ENCODE peak calls at places on chromosomes 4 and X, in nine cellular contexts. One of them, this sample, is unnamed.

GRCh38 chrX:18426004-18426320 is 554 bp downstream of the CDKL5 start:
- DNase-seq in fibroblast of the aortic adventitia: no peak
- DNase-seq in AG04450: no peak
- DNase-seq in kidney epithelial cell: no peak
- DNase-seq in lower leg skin: no peak
- DNase-seq in dorsolateral prefrontal cortex: no peak
- DNase-seq in astrocyte of the spinal cord: no peak
- DNase-seq in stomach: no peak
- DNase-seq in pancreas: peak
- DNase-seq in this sample: no peak

GRCh38 chrX:9749141-9749540 is 16.5 kb downstream of the GPR143 start:
- DNase-seq in fibroblast of the aortic adventitia: no peak
- DNase-seq in AG04450: no peak
- DNase-seq in kidney epithelial cell: no peak
- DNase-seq in lower leg skin: no peak
- DNase-seq in dorsolateral prefrontal cortex: no peak
- DNase-seq in astrocyte of the spinal cord: no peak
- DNase-seq in stomach: no peak
- DNase-seq in pancreas: no peak
- DNase-seq in this sample: no peak

GRCh38 chrX:104254442-104255115 is at the start of gene ESX1:
- DNase-seq in fibroblast of the aortic adventitia: no peak
- DNase-seq in AG04450: no peak
- DNase-seq in kidney epithelial cell: no peak
- DNase-seq in lower leg skin: no peak
- DNase-seq in dorsolateral prefrontal cortex: no peak
- DNase-seq in astrocyte of the spinal cord: no peak
- DNase-seq in stomach: no peak
- DNase-seq in pancreas: no peak
- DNase-seq in this sample: peak

GRCh38 chr4:48127882-48128394 is 6.1 kb downstream of the TXK start:
- DNase-seq in fibroblast of the aortic adventitia: peak
- DNase-seq in AG04450: peak
- DNase-seq in kidney epithelial cell: peak
- DNase-seq in lower leg skin: peak
- DNase-seq in dorsolateral prefrontal cortex: peak
- DNase-seq in astrocyte of the spinal cord: peak
- DNase-seq in stomach: peak
- DNase-seq in pancreas: peak
- DNase-seq in this sample: peak

GRCh38 chr4:56129431-56129861 is 180.7 kb downstream of the CEP135 start:
- DNase-seq in fibroblast of the aortic adventitia: no peak
- DNase-seq in AG04450: no peak
- DNase-seq in kidney epithelial cell: no peak
- DNase-seq in lower leg skin: no peak
- DNase-seq in dorsolateral prefrontal cortex: no peak
- DNase-seq in astrocyte of the spinal cord: no peak
- DNase-seq in stomach: peak
- DNase-seq in pancreas: no peak
- DNase-seq in this sample: no peak

GRCh38 chrX:118356154-118356701 is 10.3 kb downstream of the WDR44 start:
- DNase-seq in fibroblast of the aortic adventitia: peak
- DNase-seq in AG04450: no peak
- DNase-seq in kidney epithelial cell: no peak
- DNase-seq in lower leg skin: no peak
- DNase-seq in dorsolateral prefrontal cortex: no peak
- DNase-seq in astrocyte of the spinal cord: no peak
- DNase-seq in stomach: no peak
- DNase-seq in pancreas: no peak
- DNase-seq in this sample: no peak

GRCh38 chrX:83416273-83416672 is 91.8 kb upstream of the POU3F4 start:
- DNase-seq in fibroblast of the aortic adventitia: no peak
- DNase-seq in AG04450: no peak
- DNase-seq in kidney epithelial cell: no peak
- DNase-seq in lower leg skin: no peak
- DNase-seq in dorsolateral prefrontal cortex: no peak
- DNase-seq in astrocyte of the spinal cord: no peak
- DNase-seq in stomach: no peak
- DNase-seq in pancreas: no peak
- DNase-seq in this sample: no peak

GRCh38 chr4:100581337-100581736 is 63.5 kb upstream of the EMCN start:
- DNase-seq in fibroblast of the aortic adventitia: peak
- DNase-seq in AG04450: no peak
- DNase-seq in kidney epithelial cell: no peak
- DNase-seq in lower leg skin: no peak
- DNase-seq in dorsolateral prefrontal cortex: peak
- DNase-seq in astrocyte of the spinal cord: no peak
- DNase-seq in stomach: no peak
- DNase-seq in pancreas: no peak
- DNase-seq in this sample: no peak

GRCh38 chr4:70945046-70945445 is 42.9 kb downstream of the MOB1B start:
- DNase-seq in fibroblast of the aortic adventitia: no peak
- DNase-seq in AG04450: no peak
- DNase-seq in kidney epithelial cell: no peak
- DNase-seq in lower leg skin: no peak
- DNase-seq in dorsolateral prefrontal cortex: no peak
- DNase-seq in astrocyte of the spinal cord: no peak
- DNase-seq in stomach: no peak
- DNase-seq in pancreas: no peak
- DNase-seq in this sample: no peak

GRCh38 chr4:70954032-70954431 is 39.4 kb upstream of the DCK start:
- DNase-seq in fibroblast of the aortic adventitia: no peak
- DNase-seq in AG04450: no peak
- DNase-seq in kidney epithelial cell: no peak
- DNase-seq in lower leg skin: no peak
- DNase-seq in dorsolateral prefrontal cortex: no peak
- DNase-seq in astrocyte of the spinal cord: peak
- DNase-seq in stomach: no peak
- DNase-seq in pancreas: no peak
- DNase-seq in this sample: peak

GRCh38 chr4:70946944-70947343 is 44.8 kb downstream of the MOB1B start:
- DNase-seq in fibroblast of the aortic adventitia: no peak
- DNase-seq in AG04450: no peak
- DNase-seq in kidney epithelial cell: no peak
- DNase-seq in lower leg skin: no peak
- DNase-seq in dorsolateral prefrontal cortex: no peak
- DNase-seq in astrocyte of the spinal cord: no peak
- DNase-seq in stomach: no peak
- DNase-seq in pancreas: no peak
- DNase-seq in this sample: no peak

GRCh38 chr4:70945452-70946055 is 43.4 kb downstream of the MOB1B start:
- DNase-seq in fibroblast of the aortic adventitia: no peak
- DNase-seq in AG04450: no peak
- DNase-seq in kidney epithelial cell: no peak
- DNase-seq in lower leg skin: no peak
- DNase-seq in dorsolateral prefrontal cortex: no peak
- DNase-seq in astrocyte of the spinal cord: no peak
- DNase-seq in stomach: no peak
- DNase-seq in pancreas: no peak
- DNase-seq in this sample: peak

DNA sequence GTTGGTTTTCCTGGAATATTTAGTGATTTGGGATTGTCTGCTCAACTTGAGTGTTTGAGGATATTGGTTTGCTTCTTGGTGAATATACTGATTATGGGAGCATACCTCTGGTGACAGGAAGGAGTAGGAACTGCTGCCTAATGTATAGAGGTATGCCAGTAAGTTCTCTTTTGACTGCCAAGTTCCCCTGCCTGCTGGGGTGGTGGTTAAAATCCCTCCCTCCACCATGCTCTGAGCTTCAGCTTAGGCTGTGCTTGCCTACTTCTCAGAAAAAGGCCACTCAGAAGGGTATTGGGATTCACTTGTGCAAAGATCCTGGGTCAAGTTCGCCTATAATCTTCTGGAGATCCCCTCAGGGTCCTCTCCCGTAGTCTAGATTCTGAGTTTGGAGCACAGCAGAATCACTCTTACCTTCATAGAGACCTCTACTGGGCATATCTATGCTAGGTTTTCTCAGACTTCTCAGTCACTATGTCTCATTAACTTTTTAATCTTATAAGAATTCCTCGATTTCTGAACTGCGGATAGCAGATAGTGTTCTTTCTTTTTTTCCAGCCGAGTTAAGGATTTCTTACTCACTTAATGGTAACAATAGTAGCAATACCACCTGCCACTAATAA is 44.7 kb upstream of the DCK start:
- DNase-seq in fibroblast of the aortic adventitia: no peak
- DNase-seq in AG04450: no peak
- DNase-seq in kidney epithelial cell: no peak
- DNase-seq in lower leg skin: no peak
- DNase-seq in dorsolateral prefrontal cortex: no peak
- DNase-seq in astrocyte of the spinal cord: no peak
- DNase-seq in stomach: no peak
- DNase-seq in pancreas: no peak
- DNase-seq in this sample: no peak
- TF ChIP-seq CTCF in fibroblast of the aortic adventitia: no peak
- TF ChIP-seq CTCF in AG04450: no peak
- TF ChIP-seq CTCF in kidney epithelial cell: no peak
- TF ChIP-seq CTCF in lower leg skin: no peak
- TF ChIP-seq CTCF in dorsolateral prefrontal cortex: no peak
- TF ChIP-seq CTCF in astrocyte of the spinal cord: no peak
- TF ChIP-seq CTCF in stomach: no peak
- TF ChIP-seq CTCF in pancreas: no peak
- TF ChIP-seq CTCF in this sample: no peak

GRCh38 chr4:6987566-6987920 is 55.6 kb upstream of the TADA2B start:
- DNase-seq in fibroblast of the aortic adventitia: peak
- DNase-seq in AG04450: no peak
- DNase-seq in kidney epithelial cell: no peak
- DNase-seq in lower leg skin: peak
- DNase-seq in dorsolateral prefrontal cortex: no peak
- DNase-seq in astrocyte of the spinal cord: no peak
- DNase-seq in stomach: no peak
- DNase-seq in pancreas: no peak
- DNase-seq in this sample: peak

GRCh38 chr4:6986067-6986780 is 56.9 kb upstream of the TADA2B start:
- DNase-seq in fibroblast of the aortic adventitia: peak
- DNase-seq in AG04450: peak
- DNase-seq in kidney epithelial cell: no peak
- DNase-seq in lower leg skin: peak
- DNase-seq in dorsolateral prefrontal cortex: peak
- DNase-seq in astrocyte of the spinal cord: peak
- DNase-seq in stomach: no peak
- DNase-seq in pancreas: no peak
- DNase-seq in this sample: peak

GRCh38 chr4:6986781-6987565 is 56.2 kb upstream of the TADA2B start:
- DNase-seq in fibroblast of the aortic adventitia: peak
- DNase-seq in AG04450: peak
- DNase-seq in kidney epithelial cell: no peak
- DNase-seq in lower leg skin: peak
- DNase-seq in dorsolateral prefrontal cortex: peak
- DNase-seq in astrocyte of the spinal cord: peak
- DNase-seq in stomach: peak
- DNase-seq in pancreas: peak
- DNase-seq in this sample: peak

GRCh38 chr4:6989331-6989923 is 53.7 kb upstream of the TADA2B start:
- DNase-seq in fibroblast of the aortic adventitia: no peak
- DNase-seq in AG04450: no peak
- DNase-seq in kidney epithelial cell: no peak
- DNase-seq in lower leg skin: peak
- DNase-seq in dorsolateral prefrontal cortex: no peak
- DNase-seq in astrocyte of the spinal cord: no peak
- DNase-seq in stomach: no peak
- DNase-seq in pancreas: no peak
- DNase-seq in this sample: no peak

GRCh38 chr4:6988016-6988715 is 55.0 kb upstream of the TADA2B start:
- DNase-seq in fibroblast of the aortic adventitia: peak
- DNase-seq in AG04450: no peak
- DNase-seq in kidney epithelial cell: no peak
- DNase-seq in lower leg skin: peak
- DNase-seq in dorsolateral prefrontal cortex: no peak
- DNase-seq in astrocyte of the spinal cord: no peak
- DNase-seq in stomach: no peak
- DNase-seq in pancreas: no peak
- DNase-seq in this sample: peak
- H3K4me3 ChIP-seq in fibroblast of the aortic adventitia: peak
- H3K4me3 ChIP-seq in AG04450: peak
- H3K4me3 ChIP-seq in kidney epithelial cell: peak
- H3K4me3 ChIP-seq in lower leg skin: peak
- H3K4me3 ChIP-seq in dorsolateral prefrontal cortex: peak
- H3K4me3 ChIP-seq in astrocyte of the spinal cord: peak
- H3K4me3 ChIP-seq in stomach: peak
- H3K4me3 ChIP-seq in pancreas: peak
- H3K4me3 ChIP-seq in this sample: peak

DNA sequence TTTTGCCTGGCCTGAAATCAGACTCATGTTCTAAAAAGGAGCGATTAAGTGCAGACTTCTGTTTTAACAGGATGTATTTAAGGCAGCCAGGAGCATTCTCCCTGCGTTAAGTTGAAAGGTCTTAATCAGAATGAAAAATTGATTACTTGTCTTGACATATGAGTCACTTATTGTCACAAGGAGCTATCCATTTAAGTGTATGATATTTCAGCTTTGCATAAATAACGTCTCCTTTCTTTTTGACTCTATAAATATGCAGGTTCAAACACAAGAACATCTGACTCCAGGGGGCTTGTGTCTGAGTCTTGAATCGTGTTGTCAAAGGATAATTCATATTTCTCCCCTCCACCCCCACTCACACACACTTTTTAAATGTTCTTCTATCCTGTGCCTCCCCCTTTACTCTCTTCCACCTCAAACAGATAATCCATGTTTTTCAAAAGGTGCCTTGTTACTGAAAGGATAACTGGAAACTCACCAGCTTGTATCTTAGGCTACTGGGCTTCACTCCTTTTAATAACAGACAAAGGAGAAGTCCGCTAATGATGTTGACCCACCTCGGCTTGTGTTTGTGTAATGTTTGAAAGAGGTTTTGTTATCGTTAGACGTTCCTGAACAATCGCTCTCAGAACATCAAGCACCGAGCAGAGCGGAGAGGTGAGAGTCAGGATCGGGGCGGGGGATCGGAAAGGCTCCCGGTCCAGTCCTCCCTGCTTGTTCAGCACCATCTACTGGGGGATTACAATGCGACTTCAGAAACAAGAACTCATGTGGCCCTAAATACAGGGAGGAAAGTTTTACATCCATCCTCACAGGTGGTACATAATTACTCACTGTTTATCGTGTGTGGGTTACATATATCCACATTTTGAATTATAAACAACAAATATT is 107.5 kb upstream of the RPL34 start:
- DNase-seq in fibroblast of the aortic adventitia: peak
- DNase-seq in AG04450: peak
- DNase-seq in kidney epithelial cell: peak
- DNase-seq in lower leg skin: no peak
- DNase-seq in dorsolateral prefrontal cortex: no peak
- DNase-seq in astrocyte of the spinal cord: peak
- DNase-seq in stomach: no peak
- DNase-seq in pancreas: no peak
- DNase-seq in this sample: peak
- TF ChIP-seq CTCF in fibroblast of the aortic adventitia: peak
- TF ChIP-seq CTCF in AG04450: peak
- TF ChIP-seq CTCF in kidney epithelial cell: peak
- TF ChIP-seq CTCF in lower leg skin: no peak
- TF ChIP-seq CTCF in dorsolateral prefrontal cortex: peak
- TF ChIP-seq CTCF in astrocyte of the spinal cord: peak
- TF ChIP-seq CTCF in stomach: no peak
- TF ChIP-seq CTCF in pancreas: peak
- TF ChIP-seq CTCF in this sample: peak

GRCh38 chrX:68834371-68835103 is 5.7 kb downstream of the EFNB1 start:
- DNase-seq in fibroblast of the aortic adventitia: no peak
- DNase-seq in AG04450: no peak
- DNase-seq in kidney epithelial cell: no peak
- DNase-seq in lower leg skin: peak
- DNase-seq in dorsolateral prefrontal cortex: no peak
- DNase-seq in astrocyte of the spinal cord: no peak
- DNase-seq in stomach: no peak
- DNase-seq in pancreas: no peak
- DNase-seq in this sample: no peak

GRCh38 chrX:68832101-68832416 is 3.2 kb downstream of the EFNB1 start:
- DNase-seq in fibroblast of the aortic adventitia: peak
- DNase-seq in AG04450: peak
- DNase-seq in kidney epithelial cell: peak
- DNase-seq in lower leg skin: peak
- DNase-seq in dorsolateral prefrontal cortex: peak
- DNase-seq in astrocyte of the spinal cord: peak
- DNase-seq in stomach: peak
- DNase-seq in pancreas: no peak
- DNase-seq in this sample: peak

GRCh38 chrX:68832516-68833447 is 4.0 kb downstream of the EFNB1 start:
- DNase-seq in fibroblast of the aortic adventitia: no peak
- DNase-seq in AG04450: no peak
- DNase-seq in kidney epithelial cell: no peak
- DNase-seq in lower leg skin: peak
- DNase-seq in dorsolateral prefrontal cortex: no peak
- DNase-seq in astrocyte of the spinal cord: no peak
- DNase-seq in stomach: no peak
- DNase-seq in pancreas: no peak
- DNase-seq in this sample: no peak

GRCh38 chrX:68833855-68834331 is 5.1 kb downstream of the EFNB1 start:
- DNase-seq in fibroblast of the aortic adventitia: no peak
- DNase-seq in AG04450: no peak
- DNase-seq in kidney epithelial cell: no peak
- DNase-seq in lower leg skin: peak
- DNase-seq in dorsolateral prefrontal cortex: no peak
- DNase-seq in astrocyte of the spinal cord: no peak
- DNase-seq in stomach: no peak
- DNase-seq in pancreas: no peak
- DNase-seq in this sample: no peak

GRCh38 chrX:68833448-68833805 is 4.6 kb downstream of the EFNB1 start:
- DNase-seq in fibroblast of the aortic adventitia: no peak
- DNase-seq in AG04450: no peak
- DNase-seq in kidney epithelial cell: no peak
- DNase-seq in lower leg skin: peak
- DNase-seq in dorsolateral prefrontal cortex: no peak
- DNase-seq in astrocyte of the spinal cord: no peak
- DNase-seq in stomach: no peak
- DNase-seq in pancreas: no peak
- DNase-seq in this sample: no peak
- H3K4me3 ChIP-seq in fibroblast of the aortic adventitia: no peak
- H3K4me3 ChIP-seq in AG04450: no peak
- H3K4me3 ChIP-seq in kidney epithelial cell: peak
- H3K4me3 ChIP-seq in lower leg skin: no peak
- H3K4me3 ChIP-seq in dorsolateral prefrontal cortex: no peak
- H3K4me3 ChIP-seq in astrocyte of the spinal cord: no peak
- H3K4me3 ChIP-seq in stomach: no peak
- H3K4me3 ChIP-seq in pancreas: no peak
- H3K4me3 ChIP-seq in this sample: no peak

This sample was measured in AG10803.